ENCODE peak calls at places on chromosomes 13 and 19, in eight cellular contexts. One of them, this sample, is unnamed.

GRCh38 chr19:56177564-56178243 is 1.9 kb downstream of the GALP start:
- DNase-seq in upper lobe of right lung: no peak
- DNase-seq in psoas muscle: no peak
- DNase-seq in right cardiac atrium: no peak
- DNase-seq in tibial artery: no peak
- DNase-seq in neuronal stem cell: no peak
- DNase-seq in OCI-LY7: no peak
- DNase-seq in stomach: no peak
- DNase-seq in this sample: no peak

GRCh38 chr19:2820112-2820702 is 539 bp downstream of the ZNF554 start:
- DNase-seq in psoas muscle: no peak
- DNase-seq in right cardiac atrium: peak; percentile 71
- DNase-seq in stomach: no peak
- DNase-seq in upper lobe of right lung: no peak
- DNase-seq in OCI-LY7: peak; percentile 23
- DNase-seq in neuronal stem cell: peak; percentile 35
- DNase-seq in tibial artery: no peak
- DNase-seq in this sample: peak; percentile 35

GRCh38 chr13:33752631-33753030 is 65.3 kb upstream of the RFC3 start:
- DNase-seq in upper lobe of right lung: no peak
- DNase-seq in psoas muscle: no peak
- DNase-seq in stomach: no peak
- DNase-seq in right cardiac atrium: no peak
- DNase-seq in OCI-LY7: no peak
- DNase-seq in tibial artery: no peak
- DNase-seq in neuronal stem cell: no peak
- DNase-seq in this sample: no peak

GRCh38 chr19:56273563-56274117 is 1.1 kb downstream of the EDDM13 start:
- DNase-seq in OCI-LY7: no peak
- DNase-seq in psoas muscle: no peak
- DNase-seq in stomach: no peak
- DNase-seq in right cardiac atrium: no peak
- DNase-seq in tibial artery: no peak
- DNase-seq in neuronal stem cell: no peak
- DNase-seq in upper lobe of right lung: no peak
- DNase-seq in this sample: no peak

GRCh38 chr19:31214086-31214485 is 135.2 kb downstream of the TSHZ3 start:
- DNase-seq in upper lobe of right lung: peak; percentile 65
- DNase-seq in neuronal stem cell: no peak
- DNase-seq in right cardiac atrium: peak; percentile 58
- DNase-seq in stomach: peak; percentile 63
- DNase-seq in tibial artery: peak; percentile 59
- DNase-seq in OCI-LY7: no peak
- DNase-seq in psoas muscle: peak; percentile 87
- DNase-seq in this sample: peak; percentile 98

GRCh38 chr19:52592301-52592700 is 22.2 kb downstream of the ZNF701 start:
- DNase-seq in right cardiac atrium: no peak
- DNase-seq in tibial artery: no peak
- DNase-seq in psoas muscle: no peak
- DNase-seq in upper lobe of right lung: no peak
- DNase-seq in neuronal stem cell: no peak
- DNase-seq in OCI-LY7: no peak
- DNase-seq in stomach: no peak
- DNase-seq in this sample: no peak

GRCh38 chr19:29259153-29259552 is 46.2 kb upstream of the UQCRFS1 start:
- DNase-seq in stomach: no peak
- DNase-seq in right cardiac atrium: no peak
- DNase-seq in psoas muscle: no peak
- DNase-seq in neuronal stem cell: no peak
- DNase-seq in tibial artery: no peak
- DNase-seq in upper lobe of right lung: no peak
- DNase-seq in OCI-LY7: peak; percentile 18
- DNase-seq in this sample: no peak

GRCh38 chr19:11324079-11324661 is 15.3 kb downstream of the RAB3D start:
- DNase-seq in psoas muscle: peak; percentile 85
- DNase-seq in neuronal stem cell: no peak
- DNase-seq in right cardiac atrium: peak; percentile 88
- DNase-seq in stomach: peak; percentile 85
- DNase-seq in upper lobe of right lung: peak; percentile 88
- DNase-seq in OCI-LY7: peak; percentile 31
- DNase-seq in tibial artery: peak; percentile 83
- DNase-seq in this sample: peak; percentile 99

GRCh38 chr19:33518541-33518940 is 3.0 kb downstream of the PEPD start:
- DNase-seq in right cardiac atrium: no peak
- DNase-seq in tibial artery: no peak
- DNase-seq in psoas muscle: no peak
- DNase-seq in OCI-LY7: no peak
- DNase-seq in upper lobe of right lung: no peak
- DNase-seq in stomach: no peak
- DNase-seq in neuronal stem cell: no peak
- DNase-seq in this sample: no peak

GRCh38 chr19:3178377-3178972 is at the start of gene S1PR4:
- DNase-seq in right cardiac atrium: no peak
- DNase-seq in OCI-LY7: peak; percentile 83
- DNase-seq in stomach: no peak
- DNase-seq in upper lobe of right lung: peak; percentile 77
- DNase-seq in psoas muscle: peak; percentile 56
- DNase-seq in neuronal stem cell: no peak
- DNase-seq in tibial artery: no peak
- DNase-seq in this sample: no peak

GRCh38 chr13:49292742-49293498 is 45.2 kb downstream of the CDADC1 start:
- DNase-seq in neuronal stem cell: no peak
- DNase-seq in upper lobe of right lung: no peak
- DNase-seq in tibial artery: peak; percentile 65
- DNase-seq in stomach: peak; percentile 41
- DNase-seq in OCI-LY7: no peak
- DNase-seq in psoas muscle: peak; percentile 67
- DNase-seq in right cardiac atrium: peak; percentile 82
- DNase-seq in this sample: no peak

GRCh38 chr19:5536337-5536894 is 31.3 kb downstream of the TINCR start:
- DNase-seq in tibial artery: no peak
- DNase-seq in stomach: peak; percentile 84
- DNase-seq in upper lobe of right lung: peak; percentile 80
- DNase-seq in right cardiac atrium: peak; percentile 93
- DNase-seq in OCI-LY7: no peak
- DNase-seq in neuronal stem cell: peak; percentile 85
- DNase-seq in psoas muscle: peak; percentile 62
- DNase-seq in this sample: peak; percentile 58

GRCh38 chr13:82593239-82593638 is 1289.0 kb downstream of the SLITRK1 start:
- DNase-seq in psoas muscle: no peak
- DNase-seq in OCI-LY7: no peak
- DNase-seq in upper lobe of right lung: no peak
- DNase-seq in right cardiac atrium: no peak
- DNase-seq in tibial artery: no peak
- DNase-seq in stomach: no peak
- DNase-seq in neuronal stem cell: no peak
- DNase-seq in this sample: no peak

GRCh38 chr19:8017808-8018207 is 12.4 kb upstream of the ELAVL1 start:
- DNase-seq in OCI-LY7: peak; percentile 76
- DNase-seq in neuronal stem cell: no peak
- DNase-seq in stomach: no peak
- DNase-seq in upper lobe of right lung: no peak
- DNase-seq in psoas muscle: no peak
- DNase-seq in right cardiac atrium: no peak
- DNase-seq in tibial artery: no peak
- DNase-seq in this sample: no peak

GRCh38 chr13:30551194-30551593 is 66.5 kb upstream of the USPL1 start:
- DNase-seq in neuronal stem cell: no peak
- DNase-seq in OCI-LY7: peak; percentile 83
- DNase-seq in tibial artery: no peak
- DNase-seq in psoas muscle: no peak
- DNase-seq in upper lobe of right lung: no peak
- DNase-seq in stomach: no peak
- DNase-seq in right cardiac atrium: no peak
- DNase-seq in this sample: peak; percentile 26

GRCh38 chr13:40187324-40187795 is 479.1 kb downstream of the FOXO1 start:
- DNase-seq in psoas muscle: no peak
- DNase-seq in right cardiac atrium: no peak
- DNase-seq in tibial artery: no peak
- DNase-seq in OCI-LY7: no peak
- DNase-seq in neuronal stem cell: no peak
- DNase-seq in upper lobe of right lung: no peak
- DNase-seq in stomach: no peak
- DNase-seq in this sample: no peak

GRCh38 chr13:45718063-45718462 is 15.9 kb downstream of the CBY2 start:
- DNase-seq in right cardiac atrium: no peak
- DNase-seq in psoas muscle: no peak
- DNase-seq in OCI-LY7: peak; percentile 7
- DNase-seq in stomach: no peak
- DNase-seq in neuronal stem cell: no peak
- DNase-seq in tibial artery: no peak
- DNase-seq in upper lobe of right lung: no peak
- DNase-seq in this sample: peak; percentile 36

GRCh38 chr13:99930925-99931324 is 40.6 kb downstream of the ZIC5 start:
- DNase-seq in OCI-LY7: no peak
- DNase-seq in psoas muscle: no peak
- DNase-seq in upper lobe of right lung: no peak
- DNase-seq in tibial artery: no peak
- DNase-seq in neuronal stem cell: no peak
- DNase-seq in stomach: no peak
- DNase-seq in right cardiac atrium: no peak
- DNase-seq in this sample: no peak
- H3K9me3 ChIP-seq in OCI-LY7: no peaks in the 10 kb centered on the region
- H3K9me3 ChIP-seq in psoas muscle: no peaks in the 10 kb centered on the region
- H3K9me3 ChIP-seq in upper lobe of right lung: no peaks in the 10 kb centered on the region
- H3K9me3 ChIP-seq in tibial artery: no peaks in the 10 kb centered on the region
- H3K9me3 ChIP-seq in neuronal stem cell: no peaks in the 10 kb centered on the region
- H3K9me3 ChIP-seq in stomach: no peaks in the 10 kb centered on the region
- H3K9me3 ChIP-seq in right cardiac atrium: no peaks in the 10 kb centered on the region
- H3K9me3 ChIP-seq in this sample: no peaks in the 10 kb centered on the region

DNA sequence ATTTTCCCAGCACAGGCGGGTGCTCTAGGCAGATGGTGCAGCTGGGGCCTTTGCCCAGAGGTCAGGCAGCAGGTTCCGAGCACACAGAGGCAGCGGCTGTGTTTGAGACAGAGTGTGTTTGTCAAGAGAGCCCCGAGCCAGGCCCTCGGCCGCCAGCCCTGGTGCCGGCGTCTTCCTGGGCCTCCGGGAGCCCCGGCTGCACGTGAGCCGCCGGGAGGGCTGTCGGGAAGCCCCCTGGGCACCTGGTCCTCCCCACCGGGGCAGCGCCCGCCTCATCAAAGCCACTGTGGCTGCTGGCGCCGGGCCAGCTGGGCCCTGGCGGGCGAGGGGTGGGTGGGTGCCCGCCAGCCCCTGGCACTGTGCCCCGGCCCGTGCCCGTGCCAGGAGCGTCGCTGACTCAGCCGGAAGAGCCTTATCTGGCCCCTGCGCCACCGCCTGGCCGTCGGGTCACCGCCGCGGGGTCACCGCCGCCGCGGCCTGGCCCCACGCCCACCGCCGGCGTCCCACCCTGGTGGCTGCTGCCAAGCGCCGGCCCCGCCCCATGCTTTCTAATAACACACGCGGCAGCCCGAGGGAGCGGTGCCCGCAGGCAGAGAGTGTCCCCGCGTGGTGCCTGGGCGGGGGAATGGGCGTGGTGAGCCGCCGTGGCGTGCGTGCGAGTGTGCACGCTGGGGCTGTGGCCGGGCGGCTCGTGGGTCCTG is 14.9 kb downstream of the ARID3A start:
- DNase-seq in OCI-LY7: no peak
- DNase-seq in stomach: peak; percentile 92
- DNase-seq in psoas muscle: peak; percentile 83
- DNase-seq in neuronal stem cell: no peak
- DNase-seq in upper lobe of right lung: peak; percentile 90
- DNase-seq in right cardiac atrium: peak; percentile 89
- DNase-seq in tibial artery: peak; percentile 80
- DNase-seq in this sample: no peak
- H3K4me3 ChIP-seq in OCI-LY7: no peak overlapping the region
- H3K4me3 ChIP-seq in stomach: peak overlapping the region; percentile 33
- H3K4me3 ChIP-seq in psoas muscle: peak overlapping the region; percentile 58
- H3K4me3 ChIP-seq in neuronal stem cell: no peak overlapping the region
- H3K4me3 ChIP-seq in upper lobe of right lung: peak overlapping the region; percentile 41
- H3K4me3 ChIP-seq in right cardiac atrium: no peak overlapping the region
- H3K4me3 ChIP-seq in tibial artery: peak overlapping the region; percentile 20
- H3K4me3 ChIP-seq in this sample: no peak overlapping the region

GRCh38 chr19:9148687-9149086 is 8.5 kb downstream of the ZNF317 start:
- DNase-seq in upper lobe of right lung: no peak
- DNase-seq in stomach: no peak
- DNase-seq in tibial artery: no peak
- DNase-seq in psoas muscle: no peak
- DNase-seq in right cardiac atrium: no peak
- DNase-seq in neuronal stem cell: no peak
- DNase-seq in OCI-LY7: no peak
- DNase-seq in this sample: no peak
- H3K9me3 ChIP-seq in upper lobe of right lung: peaks cover 23% of the 10 kb centered on the region
- H3K9me3 ChIP-seq in stomach: peaks cover 52% of the 10 kb centered on the region
- H3K9me3 ChIP-seq in tibial artery: peaks cover 6% of the 10 kb centered on the region
- H3K9me3 ChIP-seq in psoas muscle: peaks cover 31% of the 10 kb centered on the region
- H3K9me3 ChIP-seq in right cardiac atrium: no peaks in the 10 kb centered on the region
- H3K9me3 ChIP-seq in neuronal stem cell: peaks cover 46% of the 10 kb centered on the region
- H3K9me3 ChIP-seq in OCI-LY7: peaks cover 59% of the 10 kb centered on the region
- H3K9me3 ChIP-seq in this sample: peaks cover 31% of the 10 kb centered on the region

GRCh38 chr13:113837554-113838355 is 26.1 kb downstream of the GAS6 start:
- DNase-seq in psoas muscle: peak; percentile 99
- DNase-seq in right cardiac atrium: peak; percentile 97
- DNase-seq in upper lobe of right lung: peak; percentile 89
- DNase-seq in neuronal stem cell: no peak
- DNase-seq in stomach: peak; percentile 89
- DNase-seq in tibial artery: peak; percentile 96
- DNase-seq in OCI-LY7: no peak
- DNase-seq in this sample: peak; percentile 98
- H3K4me3 ChIP-seq in psoas muscle: peak overlapping the region; percentile 33
- H3K4me3 ChIP-seq in right cardiac atrium: no peak overlapping the region
- H3K4me3 ChIP-seq in upper lobe of right lung: peak overlapping the region; percentile 21
- H3K4me3 ChIP-seq in neuronal stem cell: no peak overlapping the region
- H3K4me3 ChIP-seq in stomach: no peak overlapping the region
- H3K4me3 ChIP-seq in tibial artery: no peak overlapping the region
- H3K4me3 ChIP-seq in OCI-LY7: no peak overlapping the region
- H3K4me3 ChIP-seq in this sample: peak overlapping the region; percentile 72

GRCh38 chr19:34757441-34757840 is 15.6 kb downstream of the ZNF599 start:
- DNase-seq in upper lobe of right lung: no peak
- DNase-seq in stomach: no peak
- DNase-seq in right cardiac atrium: no peak
- DNase-seq in psoas muscle: no peak
- DNase-seq in neuronal stem cell: no peak
- DNase-seq in tibial artery: no peak
- DNase-seq in OCI-LY7: no peak
- DNase-seq in this sample: no peak
- H3K9me3 ChIP-seq in upper lobe of right lung: peaks cover 85% of the 10 kb centered on the region
- H3K9me3 ChIP-seq in stomach: peaks cover 100% of the 10 kb centered on the region
- H3K9me3 ChIP-seq in right cardiac atrium: peaks cover 28% of the 10 kb centered on the region
- H3K9me3 ChIP-seq in psoas muscle: peaks cover 86% of the 10 kb centered on the region
- H3K9me3 ChIP-seq in neuronal stem cell: peaks cover 42% of the 10 kb centered on the region
- H3K9me3 ChIP-seq in tibial artery: peaks cover 72% of the 10 kb centered on the region
- H3K9me3 ChIP-seq in OCI-LY7: peaks cover 33% of the 10 kb centered on the region
- H3K9me3 ChIP-seq in this sample: peaks cover 100% of the 10 kb centered on the region

DNA sequence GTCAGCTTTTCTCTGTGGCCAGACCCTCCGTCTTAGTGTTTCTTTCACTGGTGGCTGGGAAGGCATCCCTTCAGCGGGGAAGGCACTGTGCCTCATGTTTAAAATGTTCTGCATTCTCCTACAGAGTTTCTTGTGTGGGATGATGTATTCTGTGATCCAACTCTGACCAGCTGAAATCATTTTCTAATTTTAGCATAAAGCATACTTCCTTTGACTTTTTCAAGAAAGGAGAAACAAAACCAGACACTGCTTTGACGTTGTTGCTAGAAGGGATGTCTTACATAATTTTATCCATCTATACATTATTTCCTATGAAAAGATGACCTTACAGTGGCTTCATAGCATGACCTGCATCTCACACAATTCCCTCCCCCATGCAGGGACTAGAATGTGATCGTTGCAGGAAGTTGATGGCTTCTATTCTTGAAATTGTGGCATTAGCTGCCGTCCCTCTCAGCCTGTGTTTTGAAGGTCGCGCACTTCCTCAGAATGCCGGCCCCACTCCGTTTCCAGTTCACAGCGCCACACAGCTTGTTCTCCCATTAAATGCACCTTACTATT is 38.6 kb upstream of the TEX29 start:
- DNase-seq in OCI-LY7: no peak
- DNase-seq in psoas muscle: no peak
- DNase-seq in neuronal stem cell: no peak
- DNase-seq in tibial artery: no peak
- DNase-seq in stomach: no peak
- DNase-seq in upper lobe of right lung: no peak
- DNase-seq in right cardiac atrium: no peak
- DNase-seq in this sample: peak; percentile 71
- H3K4me3 ChIP-seq in OCI-LY7: no peak overlapping the region
- H3K4me3 ChIP-seq in psoas muscle: no peak overlapping the region
- H3K4me3 ChIP-seq in neuronal stem cell: no peak overlapping the region
- H3K4me3 ChIP-seq in tibial artery: no peak overlapping the region
- H3K4me3 ChIP-seq in stomach: no peak overlapping the region
- H3K4me3 ChIP-seq in upper lobe of right lung: no peak overlapping the region
- H3K4me3 ChIP-seq in right cardiac atrium: no peak overlapping the region
- H3K4me3 ChIP-seq in this sample: no peak overlapping the region